ENCODE peak calls at places on chromosome 16, in eight cellular contexts. F is SJCRH30; D is CD8-positive, alpha-beta memory T cell; J is body of pancreas; H is heart left ventricle; P is CD8-positive, alpha-beta T cell; I is uterus; N is ovary. M is an unnamed sample. For H3K9me3, the result is how much of the 10 kb centered on the place peaks cover.

GRCh38 chr16:61555718-61556441 is 480.4 kb downstream of the CDH8 start:
- DNase-seq in P (no peak), J (no peak), N (no peak), F (no peak), D (no peak), H (no peak), I (no peak), M (no peak)

GRCh38 chr16:56451753-56452689 is 667 bp downstream of the OGFOD1 start:
- DNase-seq in D (no peak), J (peak), H (peak), N (no peak), F (peak), I (no peak), P (no peak), M (no peak)

GRCh38 chr16:23847938-23848337 is 12.2 kb downstream of the PRKCB start:
- DNase-seq in N (no peak), D (peak), H (no peak), F (no peak), J (no peak), P (peak), I (no peak), M (no peak)

GRCh38 chr16:49282690-49283375 is 1.2 kb upstream of the CBLN1 start:
- DNase-seq in I (no peak), D (no peak), J (peak), P (no peak), F (no peak), N (no peak), H (peak), M (no peak)

GRCh38 chr16:74738134-74738541 is 36.5 kb downstream of the FA2H start:
- DNase-seq in I (no peak), N (no peak), D (no peak), J (no peak), P (no peak), F (no peak), H (no peak), M (no peak)

GRCh38 chr16:3638916-3639644 is 15.4 kb upstream of the DNASE1 start:
- DNase-seq in P (peak), N (no peak), J (no peak), I (no peak), D (no peak), H (no peak), F (no peak), M (no peak)

GRCh38 chr16:11052080-11052808 is 107.9 kb downstream of the CLEC16A start:
- DNase-seq in I (no peak), D (no peak), J (no peak), P (peak), H (no peak), F (no peak), N (no peak), M (no peak)

GRCh38 chr16:70715860-70716357 is 30.1 kb upstream of the MTSS2 start:
- DNase-seq in H (no peak), I (no peak), J (peak), N (no peak), P (no peak), D (no peak), F (no peak), M (no peak)

GRCh38 chr16:55730115-55730514 is 74.3 kb downstream of the SLC6A2 start:
- DNase-seq in F (no peak), H (no peak), J (no peak), D (no peak), P (no peak), N (no peak), I (no peak), M (no peak)

GRCh38 chr16:27839419-27839818 is 224.1 kb downstream of the GSG1L start:
- DNase-seq in P (no peak), J (no peak), H (no peak), D (no peak), N (no peak), I (no peak), F (no peak), M (no peak)

GRCh38 chr16:67931712-67932461 is at the start of gene CTRL:
- DNase-seq in D (no peak), F (no peak), I (no peak), N (peak), J (peak), P (no peak), H (no peak), M (no peak)

GRCh38 chr16:11076259-11077018 is 132.1 kb downstream of the CLEC16A start:
- DNase-seq in P (no peak), J (no peak), N (no peak), D (no peak), F (no peak), H (no peak), I (no peak), M (no peak)

GRCh38 chr16:77172964-77173363 is 18.0 kb upstream of the MON1B start:
- DNase-seq in P (no peak), D (no peak), J (no peak), I (no peak), H (no peak), F (no peak), N (no peak), M (no peak)

GRCh38 chr16:11619327-11619851 is 32.7 kb upstream of the LITAF start:
- DNase-seq in I (no peak), J (no peak), P (peak), D (peak), F (no peak), N (no peak), H (peak), M (no peak)

GRCh38 chr16:66661210-66661560 is 35.4 kb downstream of the CMTM4 start:
- DNase-seq in D (no peak), J (no peak), P (no peak), H (no peak), N (no peak), I (no peak), F (no peak), M (no peak)

GRCh38 chr16:11129378-11129781 is 126.6 kb downstream of the SOCS1 start:
- DNase-seq in F (no peak), D (no peak), J (no peak), P (no peak), N (no peak), I (peak), H (no peak), M (no peak)

GRCh38 chr16:83967838-83968482 is at the start of gene NECAB2:
- DNase-seq in P (no peak), D (peak), H (peak), F (peak), I (no peak), N (peak), J (peak), M (peak)

GRCh38 chr16:1366060-1366711 is 14.5 kb downstream of the GNPTG start:
- DNase-seq in I (no peak), N (no peak), P (no peak), F (no peak), J (no peak), H (no peak), D (no peak), M (no peak)

GRCh38 chr16:86221085-86221484 is 289.2 kb upstream of the FOXF1 start:
- DNase-seq in J (no peak), H (no peak), I (no peak), P (no peak), D (no peak), F (no peak), N (no peak), M (no peak)

GRCh38 chr16:30351001-30351441 is 4.1 kb downstream of the CD2BP2 start:
- DNase-seq in H (no peak), P (no peak), I (no peak), D (no peak), J (no peak), N (no peak), F (no peak), M (no peak)

GRCh38 chr16:12288537-12289174 is 312.1 kb downstream of the SNX29 start:
- DNase-seq in D (no peak), P (no peak), J (no peak), N (no peak), I (no peak), F (no peak), H (no peak), M (no peak)

GRCh38 chr16:878071-878784 is 77.7 kb upstream of the GNG13 start:
- DNase-seq in H (no peak), J (no peak), P (no peak), N (no peak), F (no peak), I (no peak), D (peak), M (peak)

GRCh38 chr16:55324491-55325447 is 766 bp downstream of the IRX6 start:
- DNase-seq in J (no peak), I (no peak), P (no peak), F (peak), D (no peak), N (no peak), H (peak), M (no peak)

GRCh38 chr16:85045641-85046471 is 18.3 kb downstream of the KIAA0513 start:
- DNase-seq in I (no peak), J (peak), D (no peak), P (no peak), N (no peak), H (no peak), F (no peak), M (no peak)

GRCh38 chr16:83705856-83706255 is 101.9 kb upstream of the HSBP1 start:
- DNase-seq in N (no peak), J (no peak), I (no peak), D (no peak), F (no peak), H (no peak), P (no peak), M (no peak)

GRCh38 chr16:28100810-28101532 is 37.5 kb upstream of the GSG1L start:
- DNase-seq in F (no peak), N (no peak), H (no peak), I (no peak), D (no peak), P (no peak), J (no peak), M (no peak)

GRCh38 chr16:66014221-66014620 is 352.3 kb upstream of the CDH5 start:
- DNase-seq in N (no peak), F (no peak), P (no peak), I (no peak), D (no peak), H (no peak), J (no peak), M (no peak)

GRCh38 chr16:85755929-85756768 is 5.3 kb upstream of the C16orf74 start:
- DNase-seq in J (no peak), D (no peak), N (no peak), F (peak), P (no peak), H (no peak), I (no peak), M (no peak)

GRCh38 chr16:55326261-55326802 is 2.3 kb downstream of the IRX6 start:
- DNase-seq in N (no peak), H (no peak), P (no peak), I (no peak), F (no peak), J (no peak), D (no peak), M (no peak)

GRCh38 chr16:74730049-74730683 is 29.5 kb upstream of the MLKL start:
- DNase-seq in F (no peak), I (no peak), N (no peak), H (no peak), J (peak), D (no peak), P (no peak), M (no peak)

GRCh38 chr16:4593069-4593468 is 21.6 kb downstream of the UBALD1 start:
- DNase-seq in I (no peak), N (no peak), P (no peak), H (no peak), D (no peak), J (no peak), F (peak), M (no peak)

GRCh38 chr16:28096974-28097373 is 33.5 kb upstream of the GSG1L start:
- DNase-seq in F (no peak), H (no peak), P (no peak), D (no peak), I (no peak), J (no peak), N (no peak), M (no peak)

GRCh38 chr16:13060932-13061331 is 159.5 kb downstream of the SHISA9 start:
- DNase-seq in F (no peak), H (no peak), I (no peak), J (no peak), N (no peak), P (no peak), D (no peak), M (no peak)

GRCh38 chr16:89981414-89981813 is 32.9 kb downstream of the DEF8 start:
- DNase-seq in H (no peak), N (no peak), P (no peak), I (no peak), J (no peak), D (no peak), F (no peak), M (no peak)

GRCh38 chr16:75070055-75070841 is 46.3 kb downstream of the LDHD start:
- DNase-seq in D (no peak), P (no peak), N (no peak), H (peak), F (no peak), I (peak), J (peak), M (peak)

GRCh38 chr16:73890524-73891500 is 405.8 kb upstream of the PSMD7 start:
- DNase-seq in F (peak), D (no peak), P (no peak), I (no peak), H (no peak), N (no peak), J (no peak), M (no peak)

GRCh38 chr16:4477966-4478365 is 1.8 kb downstream of the HMOX2 start:
- DNase-seq in D (no peak), I (no peak), J (no peak), N (no peak), P (no peak), H (no peak), F (no peak), M (no peak)

GRCh38 chr16:30652718-30653117 is 2.0 kb downstream of the PRR14 start:
- DNase-seq in H (no peak), J (no peak), N (peak), I (no peak), P (no peak), F (no peak), D (no peak), M (no peak)

GRCh38 chr16:50751528-50751927 is 9.6 kb downstream of the CYLD start:
- DNase-seq in P (no peak), N (no peak), D (no peak), F (no peak), I (no peak), H (no peak), J (no peak), M (no peak)
- H3K27ac ChIP-seq in P (no peak), N (no peak), D (no peak), F (no peak), I (peak), H (no peak), J (no peak), M (peak)

GRCh38 chr16:19660432-19660831 is 57.6 kb downstream of the KNOP1 start:
- DNase-seq in N (no peak), F (no peak), H (no peak), J (no peak), P (no peak), I (no peak), D (no peak), M (no peak)
- H3K4me3 ChIP-seq in N (no peak), F (no peak), H (no peak), J (no peak), P (no peak), I (no peak), D (no peak), M (no peak)

GRCh38 chr16:63005356-63005755 is 969.1 kb upstream of the CDH8 start:
- DNase-seq in I (no peak), D (no peak), J (peak), F (peak), P (no peak), N (no peak), H (no peak), M (no peak)
- H3K9me3 ChIP-seq in I (under half), D (under half), J (under half), F (under half), P (under half), N (under half), H (under half), M (under half)

GRCh38 chr16:57884655-57885133 is 82.4 kb upstream of the KIFC3 start:
- DNase-seq in I (no peak), J (no peak), H (no peak), P (no peak), N (no peak), D (no peak), F (no peak), M (no peak)

GRCh38 chr16:57883480-57883879 is 81.2 kb upstream of the KIFC3 start:
- DNase-seq in D (no peak), H (no peak), P (no peak), N (no peak), J (no peak), I (no peak), F (no peak), M (no peak)

GRCh38 chr16:57882206-57882605 is 79.9 kb upstream of the KIFC3 start:
- DNase-seq in J (no peak), I (no peak), H (no peak), N (no peak), F (no peak), P (no peak), D (no peak), M (no peak)

GRCh38 chr16:57883953-57884654 is 81.8 kb upstream of the KIFC3 start:
- DNase-seq in F (no peak), I (no peak), H (no peak), J (no peak), N (no peak), D (no peak), P (no peak), M (no peak)

DNA sequence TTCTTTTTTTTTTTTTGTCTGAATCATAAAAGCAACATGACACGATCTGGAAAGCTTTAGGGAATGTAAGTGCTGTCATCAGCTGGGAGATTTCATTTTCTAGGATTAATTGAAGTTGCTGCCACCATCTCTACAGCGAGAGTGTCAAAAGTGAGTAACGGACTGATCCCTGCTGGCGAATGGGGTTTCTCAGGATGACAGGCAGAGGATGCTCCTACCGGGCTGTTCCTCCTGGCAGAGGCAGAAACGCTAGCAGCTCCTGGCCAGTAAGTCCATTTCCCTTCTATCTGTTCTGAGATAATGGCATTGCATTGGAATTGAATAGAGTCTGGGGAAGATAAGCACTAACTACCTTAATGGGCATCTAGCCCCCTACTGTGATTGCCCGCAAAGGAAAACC is 80.5 kb upstream of the KIFC3 start:
- DNase-seq in J (no peak), N (no peak), D (no peak), H (no peak), F (no peak), I (no peak), P (no peak), M (no peak)
- H3K27ac ChIP-seq in J (no peak), N (no peak), D (no peak), H (no peak), F (no peak), I (no peak), P (no peak), M (no peak)

GRCh38 chr16:88533945-88534641 is 36.1 kb upstream of the ZC3H18 start:
- DNase-seq in F (peak), J (peak), P (peak), H (peak), I (peak), N (peak), D (peak), M (peak)
- H3K4me3 ChIP-seq in F (peak), J (no peak), P (peak), H (peak), I (peak), N (peak), D (no peak), M (peak)

DNA sequence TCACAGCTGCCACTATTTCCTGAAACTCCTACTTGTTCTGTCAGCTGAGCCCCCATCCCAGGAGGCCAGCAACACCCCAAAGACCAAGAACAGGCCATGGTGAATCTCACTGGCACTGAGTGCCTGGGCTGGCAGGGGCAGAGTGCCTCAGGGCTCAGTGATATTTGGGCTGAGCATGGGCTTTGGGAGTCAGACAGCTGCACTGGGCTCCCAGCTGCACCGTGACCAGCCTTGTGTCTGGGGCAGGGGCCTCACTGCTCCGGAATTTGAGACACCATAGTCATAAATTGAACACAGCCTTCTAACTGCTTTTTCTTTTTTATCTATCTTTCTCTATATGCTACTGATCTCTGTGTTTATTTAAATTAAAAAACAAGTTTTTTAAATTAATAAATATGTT is 1744.2 kb downstream of the TP53TG3F start:
- DNase-seq in D (no peak), N (no peak), F (no peak), P (no peak), H (no peak), J (no peak), I (no peak), M (no peak)
- H3K9me3 ChIP-seq in D (under half), N (under half), F (under half), P (under half), H (under half), J (under half), I (under half), M (under half)